ENCODE peak calls at places on chromosome 19, in seven cellular contexts. D, S, M, O, K, V and L are unnamed samples.

GRCh38 chr19:7516281-7516862 is 469 bp downstream of the ZNF358 start:
- DNase-seq in D (no peak), S (no peak), M (no peak), O (no peak), K (no peak), V (no peak), L (peak)

GRCh38 chr19:42540071-42540553 is 11.8 kb upstream of the CEACAM1 start:
- DNase-seq in D (no peak), S (no peak), M (no peak), O (no peak), K (no peak), V (no peak), L (no peak)

GRCh38 chr19:9911524-9911923 is 24.8 kb downstream of the OLFM2 start:
- DNase-seq in D (no peak), S (no peak), M (no peak), O (no peak), K (no peak), V (no peak), L (no peak)

GRCh38 chr19:43672061-43672679 is 2.2 kb upstream of the PLAUR start:
- DNase-seq in D (no peak), S (no peak), M (peak), O (no peak), K (no peak), V (no peak), L (no peak)

GRCh38 chr19:11195169-11195568 is 2.2 kb downstream of the KANK2 start:
- DNase-seq in D (no peak), S (no peak), M (peak), O (no peak), K (peak), V (no peak), L (no peak)

GRCh38 chr19:42477933-42478332 is 35.2 kb upstream of the CXCL17 start:
- DNase-seq in D (no peak), S (no peak), M (no peak), O (no peak), K (no peak), V (no peak), L (no peak)

GRCh38 chr19:17337675-17338439 is 504 bp downstream of the GTPBP3 start:
- DNase-seq in D (no peak), S (no peak), M (no peak), O (no peak), K (peak), V (no peak), L (peak)

GRCh38 chr19:39325778-39326680 is 5.4 kb upstream of the LRFN1 start:
- DNase-seq in D (peak), S (no peak), M (no peak), O (no peak), K (peak), V (no peak), L (no peak)

GRCh38 chr19:48415395-48415794 is 21.9 kb downstream of the GRIN2D start:
- DNase-seq in D (peak), S (peak), M (peak), O (no peak), K (peak), V (no peak), L (peak)

GRCh38 chr19:38252385-38252784 is 3.8 kb downstream of the PPP1R14A start:
- DNase-seq in D (no peak), S (no peak), M (no peak), O (no peak), K (no peak), V (no peak), L (no peak)

GRCh38 chr19:19214892-19215291 is 3.1 kb downstream of the NCAN start:
- DNase-seq in D (no peak), S (no peak), M (peak), O (no peak), K (peak), V (no peak), L (no peak)

GRCh38 chr19:49690073-49690655 is 752 bp upstream of the CPT1C start:
- DNase-seq in D (no peak), S (no peak), M (no peak), O (no peak), K (peak), V (no peak), L (no peak)

GRCh38 chr19:38734426-38735256 is 9.6 kb downstream of the CAPN12 start:
- DNase-seq in D (no peak), S (no peak), M (peak), O (no peak), K (peak), V (no peak), L (peak)

GRCh38 chr19:39428309-39429112 is 7.2 kb downstream of the RPS16 start:
- DNase-seq in D (peak), S (no peak), M (peak), O (no peak), K (peak), V (no peak), L (peak)

GRCh38 chr19:47742636-47743035 is 2.7 kb upstream of the NOP53 start:
- DNase-seq in D (no peak), S (no peak), M (peak), O (no peak), K (no peak), V (no peak), L (no peak)

GRCh38 chr19:46881092-46881491 is 20.3 kb downstream of the ARHGAP35 start:
- DNase-seq in D (no peak), S (no peak), M (no peak), O (no peak), K (no peak), V (no peak), L (no peak)

GRCh38 chr19:55720801-55721200 is 17.4 kb downstream of the NLRP9 start:
- DNase-seq in D (no peak), S (no peak), M (no peak), O (no peak), K (no peak), V (no peak), L (no peak)

GRCh38 chr19:18541992-18542935 is 1.1 kb downstream of the FKBP8 start:
- DNase-seq in D (no peak), S (no peak), M (no peak), O (no peak), K (no peak), V (no peak), L (no peak)

GRCh38 chr19:34236035-34236793 is 18.1 kb upstream of the GARRE1 start:
- DNase-seq in D (no peak), S (no peak), M (peak), O (no peak), K (peak), V (no peak), L (no peak)

GRCh38 chr19:6593651-6594416 is 2.9 kb upstream of the CD70 start:
- DNase-seq in D (no peak), S (no peak), M (no peak), O (no peak), K (no peak), V (no peak), L (no peak)

GRCh38 chr19:7709932-7710460 is 8.1 kb upstream of the FCER2 start:
- DNase-seq in D (no peak), S (no peak), M (no peak), O (no peak), K (no peak), V (no peak), L (no peak)

GRCh38 chr19:1492474-1493006 is 1.6 kb downstream of the REEP6 start:
- DNase-seq in D (no peak), S (no peak), M (no peak), O (no peak), K (no peak), V (no peak), L (no peak)

GRCh38 chr19:11375143-11375948 is 880 bp downstream of the SWSAP1 start:
- DNase-seq in D (no peak), S (peak), M (no peak), O (no peak), K (no peak), V (no peak), L (peak)

GRCh38 chr19:49338023-49338677 is 2.9 kb downstream of the CD37 start:
- DNase-seq in D (no peak), S (no peak), M (no peak), O (no peak), K (no peak), V (no peak), L (peak)